ENCODE peak calls at places on chromosomes 1 and 21, in four cellular contexts. I, S, A and Q are unnamed samples.

GRCh38 chr1:225343618-225344017 is 84.2 kb downstream of the LBR start:
- DNase-seq in I (peak), S (peak), A (peak), Q (peak)

GRCh38 chr21:32087452-32087851 is 191.4 kb downstream of the MIS18A start:
- DNase-seq in I (no peak), S (no peak), A (no peak), Q (no peak)

GRCh38 chr1:206691604-206692003 is 6.9 kb downstream of the MAPKAPK2 start:
- DNase-seq in I (peak), S (peak), A (no peak), Q (no peak)

GRCh38 chr21:38669186-38669585 is 136.5 kb upstream of the ETS2 start:
- DNase-seq in I (peak), S (peak), A (peak), Q (peak)

GRCh38 chr1:101025283-101025679 is 303 bp downstream of the DPH5 start:
- DNase-seq in I (no peak), S (peak), A (no peak), Q (peak)

GRCh38 chr1:225700889-225701465 is 48.1 kb upstream of the ENAH start:
- DNase-seq in I (peak), S (peak), A (no peak), Q (no peak)

GRCh38 chr1:43934279-43934985 is 831 bp downstream of the ARTN start:
- DNase-seq in I (peak), S (peak), A (peak), Q (peak)

GRCh38 chr1:160079448-160079847 is 1.9 kb upstream of the KCNJ9 start:
- DNase-seq in I (no peak), S (no peak), A (no peak), Q (no peak)

GRCh38 chr1:109832935-109833334 is 69.2 kb upstream of the EPS8L3 start:
- DNase-seq in I (no peak), S (no peak), A (no peak), Q (no peak)

GRCh38 chr1:62131093-62131725 is 63.4 kb upstream of the L1TD1 start:
- DNase-seq in I (peak), S (peak), A (peak), Q (peak)

GRCh38 chr1:110896090-110896489 is 23.1 kb downstream of the CD53 start:
- DNase-seq in I (no peak), S (no peak), A (no peak), Q (no peak)

GRCh38 chr1:228740991-228741390 is 5.7 kb downstream of the RHOU start:
- DNase-seq in I (no peak), S (no peak), A (no peak), Q (no peak)

GRCh38 chr1:209648931-209649776 is 3.1 kb downstream of the LAMB3 start:
- DNase-seq in I (peak), S (peak), A (peak), Q (peak)

GRCh38 chr1:65235867-65236805 is 73.2 kb upstream of the DNAJC6 start:
- DNase-seq in I (peak), S (peak), A (peak), Q (peak)

GRCh38 chr1:184562801-184563200 is 176.0 kb downstream of the C1orf21 start:
- DNase-seq in I (no peak), S (no peak), A (no peak), Q (no peak)

GRCh38 chr1:54882483-54882882 is 4.5 kb downstream of the DHCR24 start:
- DNase-seq in I (peak), S (peak), A (peak), Q (peak)

GRCh38 chr1:243621973-243622372 is 228.1 kb downstream of the AKT3 start:
- DNase-seq in I (no peak), S (peak), A (no peak), Q (no peak)

GRCh38 chr1:27593341-27594326 is 10.3 kb downstream of the AHDC1 start:
- DNase-seq in I (no peak), S (no peak), A (no peak), Q (no peak)

GRCh38 chr1:206067486-206068302 is 14.7 kb downstream of the RHEX start:
- DNase-seq in I (no peak), S (no peak), A (no peak), Q (no peak)

GRCh38 chr1:92748138-92748537 is 36.8 kb downstream of the EVI5 start:
- DNase-seq in I (no peak), S (no peak), A (no peak), Q (no peak)

DNA sequence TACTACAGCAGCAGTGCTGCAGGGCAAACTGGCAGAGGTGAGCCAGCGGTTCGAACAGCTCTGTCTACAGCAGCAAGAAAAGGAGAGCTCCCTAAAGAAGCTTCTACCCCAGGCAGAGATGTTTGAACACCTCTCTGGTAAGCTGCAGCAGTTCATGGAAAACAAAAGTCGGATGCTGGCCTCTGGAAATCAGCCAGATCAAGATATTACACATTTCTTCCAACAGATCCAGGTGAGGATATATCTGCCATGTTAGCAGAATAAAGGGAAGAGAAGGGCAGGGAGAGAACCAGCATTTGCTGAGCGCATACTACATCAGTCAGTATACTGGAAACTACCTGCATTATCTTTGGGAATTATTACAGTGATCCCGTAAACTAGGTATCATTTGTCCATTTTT is 130.0 kb upstream of the BMP8A start:
- DNase-seq in I (no peak), S (no peak), A (no peak), Q (no peak)
- H3K4me3 ChIP-seq in I (no peak), S (no peak), A (no peak), Q (no peak)

GRCh38 chr1:116168277-116169032 is 57.3 kb downstream of the MAB21L3 start:
- DNase-seq in I (peak), S (peak), A (peak), Q (peak)
- TF ChIP-seq CTCF in I (peak), S (peak), A (peak), Q (peak)

DNA sequence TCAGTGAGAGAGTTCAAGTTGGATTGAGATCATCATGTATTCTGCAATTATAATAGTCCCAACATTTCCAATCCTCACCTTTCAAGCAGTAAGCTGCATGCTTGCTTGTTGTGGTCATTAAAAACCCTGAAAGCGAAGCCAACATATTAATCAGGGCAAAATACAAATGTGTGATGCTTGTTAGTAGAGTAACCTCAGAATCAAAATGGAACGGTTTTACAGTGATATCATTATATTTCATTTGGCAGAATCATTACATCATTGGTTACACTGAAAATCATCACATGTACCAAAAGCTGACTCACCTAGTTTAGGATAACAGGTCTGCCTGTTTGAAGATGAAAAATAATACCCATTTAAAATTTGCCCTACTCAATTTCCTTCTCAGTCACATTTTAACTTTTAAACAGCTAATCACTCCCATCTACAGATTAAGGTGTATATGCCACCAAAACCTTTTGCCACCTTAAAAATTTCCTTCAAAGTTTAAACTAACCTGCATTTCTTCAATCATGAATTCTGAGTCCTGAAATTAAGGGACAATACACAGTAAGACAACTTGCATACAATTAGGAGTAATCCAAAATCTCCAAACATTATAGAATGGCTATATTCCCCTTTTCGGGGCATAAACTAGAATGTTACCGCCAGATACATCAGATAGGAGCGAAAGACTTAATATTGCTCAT is 3.5 kb downstream of the GAS5 start:
- DNase-seq in I (no peak), S (peak), A (no peak), Q (no peak)
- H3K4me3 ChIP-seq in I (peak), S (no peak), A (no peak), Q (peak)

DNA sequence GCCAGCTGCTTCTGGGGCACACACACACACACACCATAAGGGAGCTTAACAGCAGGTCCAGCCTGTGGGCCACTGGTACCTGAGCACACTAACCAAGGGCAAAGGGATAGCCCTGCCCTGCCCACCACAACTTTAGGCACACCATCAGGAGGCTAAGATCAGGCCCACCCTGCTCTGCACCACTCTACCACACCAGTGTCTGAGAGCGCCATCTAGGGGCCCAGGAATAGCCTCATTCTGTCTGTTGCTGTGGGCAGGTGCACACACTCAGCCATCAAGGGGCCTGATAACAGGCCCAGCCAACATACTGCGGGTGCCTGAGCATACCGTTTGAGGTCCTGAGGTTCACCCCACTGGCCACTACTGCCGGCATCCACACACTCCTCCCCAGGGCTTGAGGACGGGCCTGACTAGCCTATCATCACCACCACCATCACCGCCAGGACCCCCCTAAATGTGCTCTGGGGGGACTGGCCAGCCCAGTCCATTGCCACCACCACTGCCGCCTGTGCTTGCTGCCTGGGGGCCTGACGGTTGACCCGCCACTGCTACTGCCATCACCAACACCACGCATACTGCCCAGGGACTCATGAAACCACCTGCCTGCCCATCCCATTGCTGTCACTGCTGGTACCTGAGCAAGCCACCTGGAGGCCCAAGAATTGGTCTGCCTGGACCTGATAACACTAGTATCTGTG is 31.3 kb downstream of the NSL1 start:
- DNase-seq in I (no peak), S (no peak), A (no peak), Q (peak)
- TF ChIP-seq CTCF in I (peak), S (peak), A (peak), Q (peak)

GRCh38 chr1:37926061-37926924 is 20.6 kb downstream of the INPP5B start:
- DNase-seq in I (peak), S (no peak), A (no peak), Q (no peak)

GRCh38 chr1:37931148-37931492 is 15.7 kb downstream of the INPP5B start:
- DNase-seq in I (no peak), S (no peak), A (no peak), Q (no peak)

GRCh38 chr1:37932759-37933158 is 14.1 kb downstream of the INPP5B start:
- DNase-seq in I (peak), S (peak), A (peak), Q (peak)

GRCh38 chr1:37931493-37932158 is 15.2 kb downstream of the INPP5B start:
- DNase-seq in I (peak), S (peak), A (peak), Q (peak)

DNA sequence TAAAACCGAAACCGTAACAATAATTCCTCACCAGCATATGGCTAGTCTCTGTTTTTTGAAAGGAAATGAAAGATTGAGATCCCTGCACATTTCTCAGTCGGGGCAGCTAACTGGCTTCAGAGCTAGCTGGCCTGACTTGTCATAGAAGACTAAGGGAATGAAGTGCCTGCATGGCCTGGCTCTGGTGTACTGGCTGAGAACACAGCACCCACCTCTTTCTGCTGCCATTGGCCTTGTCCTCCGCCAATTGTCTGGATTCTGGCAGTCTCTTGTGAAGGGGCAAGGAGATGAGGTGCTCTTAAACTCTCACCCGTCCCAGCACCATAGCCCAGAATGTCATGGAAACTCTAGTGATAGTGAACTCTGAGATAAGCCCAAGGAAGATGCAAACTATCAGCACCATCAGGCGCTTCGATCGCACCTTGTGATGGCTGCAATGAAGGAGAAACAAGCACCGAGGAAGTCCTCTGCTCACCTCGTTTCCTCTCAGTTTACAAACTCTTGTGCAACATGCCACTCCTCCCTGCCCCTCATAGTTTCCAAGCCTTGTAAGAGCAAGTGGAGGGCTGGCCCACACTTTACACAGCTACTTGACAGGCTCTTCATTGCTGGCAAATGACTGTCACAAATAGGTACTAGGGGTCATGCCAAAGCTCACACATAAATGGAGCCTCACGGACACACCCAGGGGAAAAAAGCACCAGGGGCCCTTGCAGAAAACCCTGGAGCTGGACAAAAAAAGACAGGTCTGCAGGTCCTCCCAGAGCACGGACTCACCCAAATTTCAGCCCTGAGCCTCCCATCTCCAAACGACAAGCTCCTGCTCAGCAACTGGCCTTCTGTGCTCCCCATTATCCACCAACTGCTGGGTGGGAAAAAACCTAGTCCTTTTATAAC is 16.4 kb downstream of the INPP5B start:
- DNase-seq in I (no peak), S (peak), A (peak), Q (peak)
- H3K4me3 ChIP-seq in I (peak), S (no peak), A (peak), Q (peak)

DNA sequence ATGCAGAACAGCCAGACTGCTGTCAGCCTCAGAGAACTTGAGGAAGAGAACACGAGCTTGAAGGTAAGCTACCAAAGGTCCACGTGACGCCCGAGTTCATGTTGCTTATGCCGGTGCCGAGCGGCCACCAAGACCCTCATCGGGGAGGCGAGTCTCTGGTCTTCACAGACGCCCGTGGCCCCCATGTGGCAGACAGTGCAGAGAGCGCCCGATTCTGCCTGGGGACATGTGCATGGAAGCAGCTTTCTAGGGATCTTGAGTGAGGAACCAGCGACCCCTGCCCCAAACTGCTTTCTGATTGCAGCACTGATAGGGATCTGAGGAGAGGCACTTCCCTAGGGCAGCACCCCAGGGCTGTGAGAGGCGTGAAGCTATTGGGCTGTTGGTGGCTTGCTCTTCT is 56.3 kb upstream of the DIP2A start:
- DNase-seq in I (no peak), S (no peak), A (no peak), Q (no peak)
- TF ChIP-seq CTCF in I (no peak), S (no peak), A (no peak), Q (no peak)